ENCODE peak calls at places on chromosomes 7 and 10, in eight cellular contexts. H is AG04450; Q is HCT116; V is RWPE1; D is cardiac fibroblast; J is B cell; K is CD4-positive, alpha-beta T cell; A is Caco-2. C is an unnamed sample.
A peak's percentile ranks its signal among the peaks of the same experiment; 100 is the strongest.

GRCh38 chr10:30455816-30456215 is 21.8 kb downstream of the MAP3K8 start:
- DNase-seq in H (no peak), Q (no peak), V (no peak), D (no peak), J (peak; percentile 57), K (no peak), A (no peak), C (no peak)

GRCh38 chr10:3056280-3057037 is 10.9 kb upstream of the PFKP start:
- DNase-seq in H (no peak), Q (no peak), V (no peak), D (no peak), J (no peak), K (no peak), A (no peak), C (no peak)

GRCh38 chr10:3485287-3485686 is 299.7 kb downstream of the KLF6 start:
- DNase-seq in H (no peak), Q (no peak), V (no peak), D (no peak), J (peak; percentile 64), K (no peak), A (no peak), C (peak; percentile 36)

GRCh38 chr7:90708841-90709317 is 112.8 kb downstream of the CDK14 start:
- DNase-seq in H (no peak), Q (peak; percentile 38), V (no peak), D (no peak), J (peak; percentile 78), K (no peak), A (no peak), C (peak; percentile 10)

GRCh38 chr7:125927556-125927955 is 997.9 kb upstream of the POT1 start:
- DNase-seq in H (no peak), Q (no peak), V (no peak), D (no peak), J (no peak), K (no peak), A (no peak), C (no peak)

GRCh38 chr7:148262721-148263229 is 327.8 kb upstream of the C7orf33 start:
- DNase-seq in H (no peak), Q (peak; percentile 31), V (peak; percentile 37), D (peak; percentile 63), J (peak; percentile 65), K (peak; percentile 72), A (peak; percentile 70), C (peak; percentile 74)

GRCh38 chr10:11727563-11727962 is 14.6 kb upstream of the ECHDC3 start:
- DNase-seq in H (no peak), Q (no peak), V (no peak), D (no peak), J (no peak), K (no peak), A (peak; percentile 32), C (no peak)

GRCh38 chr7:29035044-29035740 is 77.1 kb upstream of the TRIL start:
- DNase-seq in H (no peak), Q (peak; percentile 65), V (peak; percentile 89), D (peak; percentile 75), J (no peak), K (no peak), A (no peak), C (no peak)

GRCh38 chr10:78458983-78459638 is 425.4 kb downstream of the RPS24 start:
- DNase-seq in H (peak; percentile 21), Q (no peak), V (no peak), D (peak; percentile 73), J (no peak), K (peak; percentile 16), A (peak; percentile 75), C (no peak)

GRCh38 chr7:30908681-30909080 is 3.0 kb upstream of the AQP1 start:
- DNase-seq in H (no peak), Q (no peak), V (no peak), D (no peak), J (no peak), K (no peak), A (no peak), C (no peak)

GRCh38 chr7:87223666-87224065 is 4.1 kb upstream of the TMEM243 start:
- DNase-seq in H (no peak), Q (no peak), V (peak; percentile 27), D (no peak), J (no peak), K (no peak), A (no peak), C (no peak)

GRCh38 chr7:37342665-37343471 is 105.8 kb downstream of the ELMO1 start:
- DNase-seq in H (no peak), Q (no peak), V (no peak), D (no peak), J (peak; percentile 85), K (peak; percentile 72), A (no peak), C (peak; percentile 48)
- TF ChIP-seq CTCF in H (no peak), Q (no peak), V (no peak), D (no peak), J (peak; percentile 60), K (peak; percentile 23), A (no peak), C (peak; percentile 45)

GRCh38 chr10:93977442-93977841 is 16.3 kb upstream of the PLCE1 start:
- DNase-seq in H (no peak), Q (no peak), V (no peak), D (no peak), J (no peak), K (no peak), A (no peak), C (no peak)

GRCh38 chr10:93968452-93969044 is 25.2 kb upstream of the PLCE1 start:
- DNase-seq in H (no peak), Q (no peak), V (no peak), D (peak; percentile 44), J (no peak), K (no peak), A (no peak), C (no peak)

DNA sequence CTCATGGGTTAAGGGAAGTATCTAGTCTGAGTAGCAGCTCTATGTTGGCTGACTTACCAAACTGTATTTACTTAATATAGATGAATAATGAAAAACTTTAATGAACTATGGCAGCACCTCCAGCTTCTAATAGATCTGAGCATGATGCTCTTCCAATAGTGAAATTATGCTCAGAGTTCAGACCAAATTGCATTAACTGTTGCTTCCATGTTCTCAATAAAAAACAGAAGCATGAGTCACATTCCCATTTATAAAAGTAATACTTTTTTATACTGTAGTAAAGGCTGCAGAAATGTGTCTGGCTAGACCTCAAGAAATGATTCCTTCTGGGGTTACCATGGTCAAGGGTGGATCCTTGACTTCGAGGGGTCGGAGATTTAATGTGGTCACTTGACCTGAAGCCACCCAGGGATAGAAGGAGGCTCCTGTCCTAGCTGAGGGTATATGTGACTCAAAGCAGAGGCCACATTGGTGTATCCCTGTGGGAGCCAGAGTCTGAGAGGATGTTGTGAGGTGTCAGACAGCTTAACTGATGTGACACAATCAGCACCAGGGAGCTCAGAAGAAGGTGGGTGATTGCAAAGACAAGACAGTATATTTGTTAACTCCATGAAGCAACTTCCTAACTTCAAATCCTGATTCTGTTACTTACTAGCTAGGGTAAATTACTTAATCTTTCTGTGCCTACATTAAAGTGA is 19.8 kb upstream of the PLCE1 start:
- DNase-seq in H (no peak), Q (no peak), V (no peak), D (no peak), J (no peak), K (no peak), A (no peak), C (no peak)
- TF ChIP-seq CTCF in H (no peak), Q (no peak), V (no peak), D (no peak), J (no peak), K (no peak), A (no peak), C (no peak)

GRCh38 chr10:34160595-34160994 is 654.5 kb downstream of the PARD3 start:
- DNase-seq in H (no peak), Q (no peak), V (no peak), D (no peak), J (no peak), K (no peak), A (no peak), C (no peak)

GRCh38 chr10:34154371-34154770 is 660.7 kb downstream of the PARD3 start:
- DNase-seq in H (no peak), Q (no peak), V (no peak), D (no peak), J (no peak), K (no peak), A (no peak), C (no peak)

GRCh38 chr10:34157501-34157900 is 657.6 kb downstream of the PARD3 start:
- DNase-seq in H (no peak), Q (no peak), V (no peak), D (peak; percentile 11), J (no peak), K (no peak), A (no peak), C (no peak)

GRCh38 chr10:34152434-34152833 is 662.7 kb downstream of the PARD3 start:
- DNase-seq in H (no peak), Q (no peak), V (no peak), D (no peak), J (no peak), K (no peak), A (no peak), C (no peak)

GRCh38 chr10:34156781-34157425 is 658.2 kb downstream of the PARD3 start:
- DNase-seq in H (peak; percentile 21), Q (no peak), V (peak; percentile 49), D (peak; percentile 36), J (no peak), K (no peak), A (no peak), C (no peak)
- TF ChIP-seq CTCF in H (peak; percentile 44), Q (no peak), V (no peak), D (peak; percentile 38), J (no peak), K (no peak), A (no peak), C (no peak)

GRCh38 chr10:4708123-4708759 is 117.8 kb upstream of the AKR1E2 start:
- DNase-seq in H (no peak), Q (no peak), V (no peak), D (no peak), J (no peak), K (no peak), A (peak; percentile 50), C (no peak)
- TF ChIP-seq CTCF in H (no peak), Q (peak; percentile 80), V (no peak), D (peak; percentile 25), J (no peak), K (no peak), A (peak; percentile 71), C (peak; percentile 30)

GRCh38 chr7:98286093-98286525 is 4.6 kb downstream of the BRI3 start:
- DNase-seq in H (no peak), Q (peak; percentile 68), V (peak; percentile 67), D (peak; percentile 57), J (no peak), K (no peak), A (peak; percentile 68), C (no peak)

GRCh38 chr7:98287486-98287959 is 6.0 kb downstream of the BRI3 start:
- DNase-seq in H (no peak), Q (no peak), V (peak; percentile 93), D (no peak), J (no peak), K (no peak), A (peak; percentile 74), C (no peak)

GRCh38 chr7:98286701-98287485 is 5.4 kb downstream of the BRI3 start:
- DNase-seq in H (no peak), Q (no peak), V (no peak), D (no peak), J (no peak), K (no peak), A (no peak), C (no peak)

GRCh38 chr7:98289333-98289875 is 7.9 kb downstream of the BRI3 start:
- DNase-seq in H (no peak), Q (no peak), V (no peak), D (no peak), J (no peak), K (no peak), A (no peak), C (no peak)

GRCh38 chr7:98288064-98288823 is 6.8 kb downstream of the BRI3 start:
- DNase-seq in H (no peak), Q (no peak), V (no peak), D (no peak), J (no peak), K (no peak), A (no peak), C (no peak)
- TF ChIP-seq CTCF in H (no peak), Q (no peak), V (no peak), D (no peak), J (no peak), K (no peak), A (no peak), C (no peak)

C was measured in GM13976.